ENCODE peak calls at places on chromosomes 5 and 9, in six cellular contexts. H is endodermal cell, R is esophagus muscularis mucosa, L is K562, U is left lung, Y is A549. Q is an unnamed sample. For H3K4me1, the result is how much of the 10 kb centered on the place peaks cover.

GRCh38 chr9:94826644-94827410 is 100.3 kb downstream of the AOPEP start:
- DNase-seq in H (peak), R (peak), L (no peak), U (no peak), Y (no peak), Q (no peak)

GRCh38 chr9:15080401-15080800 is 170.2 kb upstream of the FREM1 start:
- DNase-seq in H (no peak), R (no peak), L (no peak), U (no peak), Y (no peak), Q (no peak)

GRCh38 chr5:55691265-55692105 is 20.6 kb downstream of the SLC38A9 start:
- DNase-seq in H (no peak), R (no peak), L (peak), U (no peak), Y (peak), Q (no peak)

GRCh38 chr9:130282000-130282700 is 16.6 kb downstream of the HMCN2 start:
- DNase-seq in H (no peak), R (no peak), L (no peak), U (no peak), Y (no peak), Q (no peak)

GRCh38 chr5:128237504-128237903 is 153.9 kb downstream of the SLC12A2 start:
- DNase-seq in H (no peak), R (no peak), L (no peak), U (no peak), Y (no peak), Q (no peak)

GRCh38 chr9:77802512-77803293 is 154.6 kb upstream of the GNA14 start:
- DNase-seq in H (no peak), R (no peak), L (no peak), U (no peak), Y (no peak), Q (no peak)

GRCh38 chr5:170628028-170628427 is 124.2 kb downstream of the KCNIP1 start:
- DNase-seq in H (no peak), R (no peak), L (no peak), U (no peak), Y (no peak), Q (no peak)

GRCh38 chr5:134958755-134959154 is 9.0 kb upstream of the CATSPER3 start:
- DNase-seq in H (peak), R (no peak), L (no peak), U (no peak), Y (no peak), Q (peak)

GRCh38 chr5:173669483-173669882 is 53.0 kb upstream of the BOD1 start:
- DNase-seq in H (peak), R (no peak), L (no peak), U (no peak), Y (no peak), Q (no peak)

GRCh38 chr5:159034083-159034824 is 65.5 kb downstream of the EBF1 start:
- DNase-seq in H (no peak), R (no peak), L (no peak), U (no peak), Y (no peak), Q (no peak)

GRCh38 chr5:143239877-143240518 is 163.5 kb downstream of the NR3C1 start:
- DNase-seq in H (no peak), R (no peak), L (no peak), U (no peak), Y (no peak), Q (no peak)

GRCh38 chr5:124301850-124302249 is 444.6 kb downstream of the ZNF608 start:
- DNase-seq in H (no peak), R (no peak), L (no peak), U (no peak), Y (no peak), Q (no peak)

GRCh38 chr5:154611341-154611767 is 133.3 kb upstream of the HAND1 start:
- DNase-seq in H (peak), R (no peak), L (no peak), U (no peak), Y (no peak), Q (no peak)

GRCh38 chr9:96109718-96110351 is 192.1 kb downstream of the HSD17B3 start:
- DNase-seq in H (no peak), R (no peak), L (no peak), U (no peak), Y (no peak), Q (no peak)

GRCh38 chr5:62371409-62371808 is 32.3 kb downstream of the DIMT1 start:
- DNase-seq in H (no peak), R (no peak), L (no peak), U (no peak), Y (no peak), Q (no peak)

GRCh38 chr9:120891255-120891954 is 14.4 kb upstream of the PHF19 start:
- DNase-seq in H (no peak), R (no peak), L (peak), U (no peak), Y (no peak), Q (no peak)

GRCh38 chr5:143685416-143685815 is 126.5 kb upstream of the HMHB1 start:
- DNase-seq in H (no peak), R (no peak), L (no peak), U (no peak), Y (peak), Q (no peak)

GRCh38 chr5:154575869-154576806 is 98.1 kb upstream of the HAND1 start:
- DNase-seq in H (no peak), R (peak), L (no peak), U (no peak), Y (peak), Q (peak)

GRCh38 chr5:33611882-33612281 is 171.1 kb downstream of the TARS1 start:
- DNase-seq in H (no peak), R (no peak), L (no peak), U (no peak), Y (no peak), Q (no peak)

GRCh38 chr5:151464101-151464500 is 16.7 kb downstream of the SLC36A1 start:
- DNase-seq in H (no peak), R (peak), L (no peak), U (no peak), Y (no peak), Q (no peak)

GRCh38 chr5:1673042-1673674 is 126.5 kb downstream of the MRPL36 start:
- DNase-seq in H (no peak), R (no peak), L (peak), U (no peak), Y (no peak), Q (no peak)

GRCh38 chr5:95644351-95645042 is 2.1 kb upstream of the RFESD start:
- DNase-seq in H (peak), R (no peak), L (peak), U (no peak), Y (peak), Q (peak)

GRCh38 chr5:25489834-25490538 is 845.2 kb upstream of the CDH10 start:
- DNase-seq in H (no peak), R (no peak), L (no peak), U (no peak), Y (peak), Q (no peak)

GRCh38 chr5:132473019-132473531 is 17.5 kb downstream of the IRF1 start:
- DNase-seq in H (no peak), R (no peak), L (no peak), U (no peak), Y (no peak), Q (no peak)

GRCh38 chr5:73143716-73144115 is 23.3 kb downstream of the TMEM171 start:
- DNase-seq in H (no peak), R (no peak), L (no peak), U (no peak), Y (no peak), Q (no peak)

GRCh38 chr9:84301851-84302250 is 38.7 kb downstream of the SLC28A3 start:
- DNase-seq in H (no peak), R (no peak), L (no peak), U (no peak), Y (no peak), Q (no peak)

GRCh38 chr5:119302449-119302848 is 53.4 kb upstream of the TNFAIP8 start:
- DNase-seq in H (no peak), R (no peak), L (no peak), U (no peak), Y (no peak), Q (no peak)

GRCh38 chr5:71757590-71758543 is 38.8 kb downstream of the CARTPT start:
- DNase-seq in H (peak), R (no peak), L (peak), U (peak), Y (peak), Q (peak)

GRCh38 chr5:127846884-127847283 is 143.7 kb downstream of the CCDC192 start:
- DNase-seq in H (no peak), R (no peak), L (no peak), U (no peak), Y (no peak), Q (no peak)

GRCh38 chr9:100324594-100325200 is 28.0 kb downstream of the TEX10 start:
- DNase-seq in H (no peak), R (no peak), L (peak), U (no peak), Y (peak), Q (no peak)

GRCh38 chr9:26321935-26322334 is 570.7 kb downstream of the CAAP1 start:
- DNase-seq in H (no peak), R (no peak), L (no peak), U (no peak), Y (no peak), Q (no peak)

GRCh38 chr9:26331223-26331622 is 561.4 kb downstream of the CAAP1 start:
- DNase-seq in H (no peak), R (no peak), L (no peak), U (no peak), Y (no peak), Q (no peak)

GRCh38 chr9:26324787-26325186 is 567.8 kb downstream of the CAAP1 start:
- DNase-seq in H (no peak), R (no peak), L (no peak), U (no peak), Y (no peak), Q (no peak)

GRCh38 chr9:26329974-26330373 is 562.6 kb downstream of the CAAP1 start:
- DNase-seq in H (no peak), R (no peak), L (no peak), U (no peak), Y (no peak), Q (no peak)

DNA sequence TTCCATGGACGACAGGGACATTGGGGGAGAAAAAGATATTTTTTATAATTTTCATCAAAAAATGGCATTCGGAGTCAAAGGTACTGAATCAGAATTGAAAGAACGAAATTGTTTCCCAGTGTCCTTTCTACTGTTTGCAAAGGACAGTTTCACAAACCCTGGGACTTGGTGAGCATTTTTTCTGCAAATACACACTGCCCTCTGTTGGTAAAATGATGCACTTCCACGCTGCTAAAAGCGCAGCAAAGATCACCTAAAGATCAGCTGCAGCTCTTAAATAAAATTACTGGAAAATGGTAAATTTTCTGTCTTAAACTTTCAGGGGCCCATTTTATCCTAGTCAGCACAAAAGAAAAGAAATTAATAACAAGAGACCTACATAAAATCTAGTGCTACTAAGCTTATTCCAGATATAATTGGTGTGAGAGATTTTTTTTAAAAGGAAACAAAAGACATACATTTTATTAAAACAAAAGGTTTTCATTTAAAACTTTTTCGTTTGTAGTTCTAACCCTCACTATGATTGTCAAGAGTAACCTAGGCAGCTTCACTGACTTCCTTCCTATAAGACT is 566.0 kb downstream of the CAAP1 start:
- DNase-seq in H (peak), R (no peak), L (no peak), U (no peak), Y (peak), Q (no peak)
- TF ChIP-seq CTCF in H (peak), R (peak), L (no peak), U (peak), Y (peak), Q (peak)

GRCh38 chr9:85527331-85528015 is 214.3 kb downstream of the AGTPBP1 start:
- DNase-seq in H (no peak), R (no peak), L (no peak), U (no peak), Y (no peak), Q (no peak)
- H3K4me1 ChIP-seq in H (under half), R (under half), L (under half), U (under half), Y (under half), Q (under half)

GRCh38 chr9:16532272-16532671 is 338.2 kb downstream of the BNC2 start:
- DNase-seq in H (no peak), R (no peak), L (no peak), U (no peak), Y (no peak), Q (no peak)
- TF ChIP-seq CTCF in H (no peak), R (no peak), L (no peak), U (no peak), Y (no peak), Q (no peak)

DNA sequence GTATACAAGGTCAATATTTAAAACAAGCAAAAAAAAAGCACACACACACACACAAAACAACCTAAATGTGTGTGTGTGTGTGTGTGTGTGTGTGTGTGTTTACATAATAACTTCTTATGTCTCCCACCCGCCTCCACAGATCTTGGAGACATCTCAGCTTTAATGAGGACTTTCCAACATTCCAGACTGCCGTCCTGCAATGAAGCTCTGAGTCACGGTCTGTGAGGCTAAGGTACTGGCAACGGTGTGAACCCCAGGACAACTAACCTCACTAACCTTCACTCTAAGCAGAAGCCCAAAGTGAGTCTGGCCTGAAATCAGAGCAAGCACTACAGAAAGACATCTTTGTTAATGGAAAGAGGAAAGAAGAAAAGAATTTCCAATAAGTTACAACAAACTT is 22.3 kb downstream of the ZNF474 start:
- DNase-seq in H (no peak), R (peak), L (no peak), U (no peak), Y (peak), Q (no peak)
- H3K4me1 ChIP-seq in H (under half), R (half or more), L (under half), U (under half), Y (under half), Q (under half)

DNA sequence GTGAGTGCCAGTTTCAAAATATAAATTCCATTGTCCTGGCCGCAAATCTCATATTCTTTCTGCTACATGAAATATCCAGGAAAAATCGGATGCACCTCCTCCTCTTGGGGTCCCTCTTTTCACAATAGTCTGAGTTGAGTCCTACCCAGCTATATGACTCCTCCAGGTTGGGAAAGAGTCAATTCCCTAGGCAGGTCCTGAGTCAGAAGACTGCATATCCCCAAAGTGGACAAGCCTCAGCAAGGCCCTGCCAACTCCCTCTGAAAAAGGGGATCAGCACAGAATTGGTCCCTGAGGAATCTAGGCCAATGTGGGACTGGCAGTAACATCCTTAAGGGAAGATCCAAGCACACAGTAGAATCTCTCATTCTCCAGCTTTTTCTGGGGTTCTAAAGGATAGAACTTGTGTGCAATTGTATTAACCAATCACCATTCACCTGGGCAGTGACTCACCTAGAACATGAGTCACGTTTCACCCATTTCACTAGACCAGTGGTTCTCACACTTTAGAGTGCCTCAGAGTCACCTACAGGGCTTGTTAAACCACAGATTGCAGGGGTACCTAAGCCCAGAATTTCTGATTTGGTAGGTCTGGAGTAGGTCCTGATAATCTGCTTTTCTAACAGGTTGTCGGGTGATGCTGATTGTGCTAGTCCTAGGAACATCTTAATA is 44.7 kb upstream of the TMEM215 start:
- DNase-seq in H (no peak), R (peak), L (no peak), U (no peak), Y (peak), Q (no peak)
- TF ChIP-seq CTCF in H (no peak), R (no peak), L (no peak), U (no peak), Y (no peak), Q (no peak)

GRCh38 chr5:58184910-58185309 is 275.0 kb downstream of the PLK2 start:
- DNase-seq in H (no peak), R (no peak), L (no peak), U (no peak), Y (peak), Q (no peak)
- H3K4me1 ChIP-seq in H (under half), R (under half), L (under half), U (under half), Y (half or more), Q (under half)

GRCh38 chr5:53922508-53923498 is 362.4 kb downstream of the NDUFS4 start:
- DNase-seq in H (no peak), R (no peak), L (no peak), U (no peak), Y (no peak), Q (no peak)

GRCh38 chr5:53913941-53914340 is 353.5 kb downstream of the NDUFS4 start:
- DNase-seq in H (no peak), R (no peak), L (no peak), U (no peak), Y (no peak), Q (no peak)

GRCh38 chr5:53915120-53915519 is 354.7 kb downstream of the NDUFS4 start:
- DNase-seq in H (no peak), R (no peak), L (no peak), U (no peak), Y (no peak), Q (no peak)

DNA sequence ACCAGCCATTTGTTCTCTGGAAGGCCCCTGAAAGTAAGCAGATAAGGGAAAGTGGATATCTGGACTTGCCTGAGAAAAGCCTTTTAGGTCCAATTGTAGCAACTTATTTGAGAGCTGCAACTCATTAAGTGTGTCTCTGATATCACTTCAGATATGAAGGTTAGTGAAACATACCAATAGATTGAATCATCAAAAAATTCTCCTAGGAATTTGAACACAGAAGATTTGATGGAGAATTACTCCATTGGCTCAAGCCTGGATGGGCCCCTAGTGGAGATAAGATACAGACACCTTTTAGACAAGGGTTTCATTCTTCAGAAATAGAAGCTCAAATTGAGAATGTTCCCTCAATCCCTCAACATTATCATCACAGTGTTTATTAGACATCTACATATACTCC is 356.7 kb downstream of the NDUFS4 start:
- DNase-seq in H (no peak), R (no peak), L (peak), U (no peak), Y (peak), Q (peak)
- TF ChIP-seq CTCF in H (peak), R (no peak), L (no peak), U (no peak), Y (no peak), Q (peak)

Q was measured in Caco-2.